ENCODE peak calls at places on chromosomes 13 and 19, in four cellular contexts. F, N, Y and K are unnamed samples.

GRCh38 chr13:31950121-31950810 is 81.3 kb upstream of the FRY start:
- DNase-seq in N (no peak), Y (peak; percentile 14), F (no peak), K (no peak)

GRCh38 chr13:91017031-91017668 is 330.3 kb upstream of the MIR17HG start:
- DNase-seq in Y (no peak), F (no peak), N (peak; percentile 28), K (no peak)

GRCh38 chr13:103557878-103558277 is 491.7 kb upstream of the SLC10A2 start:
- DNase-seq in Y (no peak), N (no peak), F (no peak), K (no peak)

GRCh38 chr13:28493740-28494536 is 990 bp downstream of the FLT1 start:
- DNase-seq in F (no peak), Y (no peak), N (no peak), K (no peak)

GRCh38 chr13:107743100-107743499 is 472.2 kb downstream of the LIG4 start:
- DNase-seq in Y (no peak), F (no peak), N (no peak), K (no peak)

GRCh38 chr13:49652691-49653305 is 24.5 kb downstream of the ARL11 start:
- DNase-seq in F (no peak), Y (no peak), N (peak; percentile 48), K (no peak)

GRCh38 chr13:81048026-81048461 is 707.1 kb upstream of the SPRY2 start:
- DNase-seq in F (no peak), N (peak; percentile 81), Y (no peak), K (no peak)

GRCh38 chr19:34996978-34997640 is 3.0 kb upstream of the GRAMD1A start:
- DNase-seq in F (no peak), N (no peak), Y (no peak), K (no peak)

GRCh38 chr19:3759482-3760254 is 1.8 kb downstream of the APBA3 start:
- DNase-seq in F (no peak), N (no peak), Y (no peak), K (no peak)

GRCh38 chr19:46579286-46579944 is 21.7 kb upstream of the CALM3 start:
- DNase-seq in F (peak; percentile 47), Y (no peak), N (no peak), K (no peak)

GRCh38 chr13:90428522-90429210 is 918.8 kb upstream of the MIR17HG start:
- DNase-seq in N (no peak), F (no peak), Y (no peak), K (no peak)

GRCh38 chr13:45718063-45718462 is 15.9 kb downstream of the CBY2 start:
- DNase-seq in F (no peak), N (peak; percentile 13), Y (no peak), K (no peak)

GRCh38 chr13:109989155-109989554 is 202.8 kb upstream of the IRS2 start:
- DNase-seq in Y (no peak), F (no peak), N (peak; percentile 78), K (no peak)

GRCh38 chr19:3366104-3366760 is at the start of gene NFIC:
- DNase-seq in Y (no peak), N (peak; percentile 89), F (peak; percentile 38), K (no peak)

GRCh38 chr13:42832341-42833153 is 51.2 kb downstream of the FAM216B start:
- DNase-seq in F (no peak), N (peak; percentile 96), Y (peak; percentile 60), K (no peak)